ENCODE peak calls at places on chromosomes 11 and 22, in nine cellular contexts. One of them, this sample, is unnamed.
A peak's percentile ranks its signal among the peaks of the same experiment; 100 is the strongest.

GRCh38 chr11:111814567-111814966 is 48.4 kb upstream of the PPP2R1B start:
- DNase-seq in stomach: no peak
- DNase-seq in right atrium auricular region: no peak
- DNase-seq in adrenal gland: no peak
- DNase-seq in GM06990: no peak
- DNase-seq in cardiac muscle cell: peak; percentile 20
- DNase-seq in body of pancreas: no peak
- DNase-seq in fibroblast of lung: peak; percentile 70
- DNase-seq in cardiac fibroblast: peak; percentile 61
- DNase-seq in this sample: no peak

GRCh38 chr22:20546541-20546950 is 39.1 kb downstream of the MED15 start:
- DNase-seq in adrenal gland: no peak
- DNase-seq in GM06990: no peak
- DNase-seq in right atrium auricular region: no peak
- DNase-seq in fibroblast of lung: no peak
- DNase-seq in cardiac muscle cell: no peak
- DNase-seq in body of pancreas: no peak
- DNase-seq in stomach: no peak
- DNase-seq in cardiac fibroblast: no peak
- DNase-seq in this sample: no peak

GRCh38 chr22:37627545-37627944 is 11.9 kb upstream of the SH3BP1 start:
- DNase-seq in adrenal gland: no peak
- DNase-seq in fibroblast of lung: no peak
- DNase-seq in stomach: no peak
- DNase-seq in cardiac fibroblast: no peak
- DNase-seq in GM06990: no peak
- DNase-seq in body of pancreas: no peak
- DNase-seq in right atrium auricular region: no peak
- DNase-seq in cardiac muscle cell: no peak
- DNase-seq in this sample: peak; percentile 55

GRCh38 chr22:22910272-22911240 is 22.9 kb downstream of the IGLL5 start:
- DNase-seq in cardiac fibroblast: no peak
- DNase-seq in right atrium auricular region: no peak
- DNase-seq in stomach: no peak
- DNase-seq in cardiac muscle cell: no peak
- DNase-seq in body of pancreas: no peak
- DNase-seq in adrenal gland: no peak
- DNase-seq in fibroblast of lung: no peak
- DNase-seq in GM06990: no peak
- DNase-seq in this sample: no peak

GRCh38 chr11:69307421-69307820 is 13.5 kb downstream of the MYEOV start:
- DNase-seq in GM06990: no peak
- DNase-seq in cardiac muscle cell: no peak
- DNase-seq in body of pancreas: no peak
- DNase-seq in fibroblast of lung: no peak
- DNase-seq in adrenal gland: no peak
- DNase-seq in cardiac fibroblast: no peak
- DNase-seq in stomach: no peak
- DNase-seq in right atrium auricular region: no peak
- DNase-seq in this sample: no peak

GRCh38 chr11:35216962-35217667 is 78.1 kb downstream of the CD44 start:
- DNase-seq in stomach: no peak
- DNase-seq in fibroblast of lung: no peak
- DNase-seq in right atrium auricular region: no peak
- DNase-seq in cardiac muscle cell: no peak
- DNase-seq in GM06990: no peak
- DNase-seq in body of pancreas: peak; percentile 48
- DNase-seq in adrenal gland: peak; percentile 48
- DNase-seq in cardiac fibroblast: no peak
- DNase-seq in this sample: peak; percentile 17

GRCh38 chr11:66967670-66968425 is 7.3 kb upstream of the C11orf86 start:
- DNase-seq in right atrium auricular region: peak; percentile 66
- DNase-seq in GM06990: no peak
- DNase-seq in stomach: no peak
- DNase-seq in adrenal gland: peak; percentile 60
- DNase-seq in body of pancreas: no peak
- DNase-seq in fibroblast of lung: peak; percentile 80
- DNase-seq in cardiac muscle cell: peak; percentile 85
- DNase-seq in cardiac fibroblast: peak; percentile 94
- DNase-seq in this sample: no peak

GRCh38 chr22:42022162-42022847 is 23.7 kb downstream of the WBP2NL start:
- DNase-seq in body of pancreas: no peak
- DNase-seq in adrenal gland: no peak
- DNase-seq in right atrium auricular region: no peak
- DNase-seq in cardiac muscle cell: no peak
- DNase-seq in stomach: no peak
- DNase-seq in GM06990: no peak
- DNase-seq in fibroblast of lung: no peak
- DNase-seq in cardiac fibroblast: no peak
- DNase-seq in this sample: peak; percentile 73

GRCh38 chr22:44889233-44889878 is 120.4 kb downstream of the PHF21B start:
- DNase-seq in GM06990: no peak
- DNase-seq in adrenal gland: no peak
- DNase-seq in cardiac muscle cell: no peak
- DNase-seq in cardiac fibroblast: no peak
- DNase-seq in stomach: no peak
- DNase-seq in right atrium auricular region: no peak
- DNase-seq in body of pancreas: no peak
- DNase-seq in fibroblast of lung: no peak
- DNase-seq in this sample: peak; percentile 11

GRCh38 chr22:42174062-42174461 is 43.5 kb upstream of the CYP2D6 start:
- DNase-seq in adrenal gland: no peak
- DNase-seq in fibroblast of lung: peak; percentile 34
- DNase-seq in stomach: no peak
- DNase-seq in GM06990: no peak
- DNase-seq in right atrium auricular region: no peak
- DNase-seq in cardiac muscle cell: no peak
- DNase-seq in body of pancreas: no peak
- DNase-seq in cardiac fibroblast: no peak
- DNase-seq in this sample: no peak

GRCh38 chr22:20431520-20432237 is 5.9 kb downstream of the SCARF2 start:
- DNase-seq in right atrium auricular region: no peak
- DNase-seq in adrenal gland: no peak
- DNase-seq in cardiac muscle cell: no peak
- DNase-seq in GM06990: no peak
- DNase-seq in stomach: no peak
- DNase-seq in body of pancreas: no peak
- DNase-seq in cardiac fibroblast: no peak
- DNase-seq in fibroblast of lung: no peak
- DNase-seq in this sample: no peak

GRCh38 chr11:73625690-73626318 is 20.6 kb upstream of the PLEKHB1 start:
- DNase-seq in fibroblast of lung: peak; percentile 51
- DNase-seq in body of pancreas: peak; percentile 82
- DNase-seq in GM06990: no peak
- DNase-seq in right atrium auricular region: peak; percentile 88
- DNase-seq in cardiac fibroblast: peak; percentile 72
- DNase-seq in cardiac muscle cell: peak; percentile 78
- DNase-seq in stomach: peak; percentile 81
- DNase-seq in adrenal gland: peak; percentile 84
- DNase-seq in this sample: peak; percentile 74

GRCh38 chr11:10669258-10670033 is 24.1 kb downstream of the IRAG1 start:
- DNase-seq in right atrium auricular region: no peak
- DNase-seq in fibroblast of lung: peak; percentile 62
- DNase-seq in cardiac muscle cell: peak; percentile 37
- DNase-seq in GM06990: no peak
- DNase-seq in adrenal gland: peak; percentile 78
- DNase-seq in stomach: no peak
- DNase-seq in cardiac fibroblast: peak; percentile 45
- DNase-seq in body of pancreas: no peak
- DNase-seq in this sample: no peak

GRCh38 chr22:36828815-36829214 is 12.0 kb upstream of the PVALB start:
- DNase-seq in body of pancreas: no peak
- DNase-seq in GM06990: no peak
- DNase-seq in cardiac fibroblast: no peak
- DNase-seq in fibroblast of lung: no peak
- DNase-seq in cardiac muscle cell: no peak
- DNase-seq in stomach: no peak
- DNase-seq in right atrium auricular region: no peak
- DNase-seq in adrenal gland: no peak
- DNase-seq in this sample: peak; percentile 16

GRCh38 chr11:12901874-12902481 is 107.1 kb upstream of the RASSF10 start:
- DNase-seq in cardiac fibroblast: peak; percentile 57
- DNase-seq in right atrium auricular region: no peak
- DNase-seq in adrenal gland: no peak
- DNase-seq in GM06990: no peak
- DNase-seq in stomach: no peak
- DNase-seq in cardiac muscle cell: no peak
- DNase-seq in body of pancreas: no peak
- DNase-seq in fibroblast of lung: peak; percentile 52
- DNase-seq in this sample: no peak

GRCh38 chr11:117618956-117619355 is 178.1 kb downstream of the DSCAML1 start:
- DNase-seq in stomach: no peak
- DNase-seq in cardiac muscle cell: peak; percentile 2
- DNase-seq in adrenal gland: peak; percentile 26
- DNase-seq in body of pancreas: peak; percentile 12
- DNase-seq in cardiac fibroblast: no peak
- DNase-seq in right atrium auricular region: no peak
- DNase-seq in GM06990: no peak
- DNase-seq in fibroblast of lung: no peak
- DNase-seq in this sample: peak; percentile 9

GRCh38 chr22:40484906-40485660 is 114.7 kb downstream of the SGSM3 start:
- DNase-seq in GM06990: no peak
- DNase-seq in stomach: no peak
- DNase-seq in adrenal gland: no peak
- DNase-seq in cardiac fibroblast: peak; percentile 52
- DNase-seq in body of pancreas: no peak
- DNase-seq in fibroblast of lung: peak; percentile 58
- DNase-seq in cardiac muscle cell: peak; percentile 58
- DNase-seq in right atrium auricular region: no peak
- DNase-seq in this sample: no peak

GRCh38 chr11:96098511-96099241 is 174.8 kb upstream of the MTMR2 start:
- DNase-seq in cardiac muscle cell: peak; percentile 73
- DNase-seq in stomach: no peak
- DNase-seq in cardiac fibroblast: peak; percentile 60
- DNase-seq in fibroblast of lung: peak; percentile 51
- DNase-seq in adrenal gland: no peak
- DNase-seq in GM06990: no peak
- DNase-seq in right atrium auricular region: no peak
- DNase-seq in body of pancreas: no peak
- DNase-seq in this sample: no peak

GRCh38 chr11:116379185-116379828 is 393.5 kb downstream of the BUD13 start:
- DNase-seq in cardiac fibroblast: peak; percentile 1
- DNase-seq in GM06990: no peak
- DNase-seq in body of pancreas: peak; percentile 23
- DNase-seq in stomach: no peak
- DNase-seq in adrenal gland: peak; percentile 51
- DNase-seq in fibroblast of lung: peak; percentile 17
- DNase-seq in cardiac muscle cell: peak; percentile 42
- DNase-seq in right atrium auricular region: no peak
- DNase-seq in this sample: peak; percentile 11

GRCh38 chr11:14127679-14128078 is 165.2 kb downstream of the SPON1 start:
- DNase-seq in cardiac muscle cell: no peak
- DNase-seq in GM06990: no peak
- DNase-seq in right atrium auricular region: no peak
- DNase-seq in body of pancreas: no peak
- DNase-seq in stomach: no peak
- DNase-seq in cardiac fibroblast: no peak
- DNase-seq in adrenal gland: no peak
- DNase-seq in fibroblast of lung: no peak
- DNase-seq in this sample: peak; percentile 3
- TF ChIP-seq CTCF in cardiac muscle cell: no peak
- TF ChIP-seq CTCF in GM06990: peak; percentile 11
- TF ChIP-seq CTCF in right atrium auricular region: no peak
- TF ChIP-seq CTCF in body of pancreas: no peak
- TF ChIP-seq CTCF in stomach: no peak
- TF ChIP-seq CTCF in cardiac fibroblast: no peak
- TF ChIP-seq CTCF in adrenal gland: no peak
- TF ChIP-seq CTCF in fibroblast of lung: no peak
- TF ChIP-seq CTCF in this sample: no peak

DNA sequence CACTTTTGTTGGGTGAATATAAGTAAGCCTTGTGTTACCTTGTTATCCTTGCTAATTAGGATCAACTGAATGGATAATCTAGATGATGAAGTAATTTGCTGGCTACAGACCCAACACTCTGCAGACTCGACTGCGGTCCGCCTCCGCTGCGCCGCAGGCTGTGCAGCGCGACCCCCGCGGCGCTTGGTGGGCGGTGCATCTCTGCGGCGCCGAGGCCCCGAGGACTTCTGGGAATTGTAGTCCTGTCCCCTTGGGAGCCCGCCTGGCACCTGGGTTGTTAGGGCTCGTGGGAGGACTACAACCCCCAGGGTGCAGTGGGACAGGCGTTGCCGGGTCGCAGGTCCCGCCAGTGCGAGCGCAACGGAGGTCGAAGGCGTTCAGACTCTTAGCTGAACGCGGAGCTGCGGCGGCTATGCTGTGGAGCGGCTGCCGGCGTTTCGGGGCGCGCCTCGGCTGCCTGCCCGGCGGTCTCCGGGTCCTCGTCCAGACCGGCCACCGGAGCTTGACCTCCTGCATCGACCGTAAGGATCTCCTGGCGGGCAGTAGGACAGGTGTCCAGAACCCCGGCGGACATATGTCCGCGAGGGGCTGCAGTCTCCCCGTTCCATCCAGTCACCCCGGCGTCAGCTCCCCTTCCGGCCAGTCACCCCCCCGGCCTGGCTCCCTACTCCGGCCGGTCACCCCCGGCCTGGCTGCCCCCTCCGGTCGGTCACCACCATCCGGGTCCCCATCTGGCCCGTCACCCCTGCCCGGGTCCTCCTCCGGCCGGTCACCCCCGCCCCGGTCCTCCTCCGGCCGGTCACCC is at the start of the genes ACAD8 and THYN1:
- DNase-seq in fibroblast of lung: peak; percentile 94
- DNase-seq in right atrium auricular region: peak; percentile 96
- DNase-seq in cardiac muscle cell: peak; percentile 98
- DNase-seq in cardiac fibroblast: peak; percentile 97
- DNase-seq in GM06990: peak; percentile 93
- DNase-seq in stomach: peak; percentile 97
- DNase-seq in adrenal gland: peak; percentile 97
- DNase-seq in body of pancreas: peak; percentile 96
- DNase-seq in this sample: peak; percentile 97
- TF ChIP-seq CTCF in fibroblast of lung: peak; percentile 28
- TF ChIP-seq CTCF in right atrium auricular region: peak; percentile 49
- TF ChIP-seq CTCF in cardiac muscle cell: no peak
- TF ChIP-seq CTCF in cardiac fibroblast: no peak
- TF ChIP-seq CTCF in GM06990: peak; percentile 0
- TF ChIP-seq CTCF in stomach: peak; percentile 35
- TF ChIP-seq CTCF in adrenal gland: peak; percentile 66
- TF ChIP-seq CTCF in body of pancreas: peak; percentile 5
- TF ChIP-seq CTCF in this sample: peak; percentile 15

DNA sequence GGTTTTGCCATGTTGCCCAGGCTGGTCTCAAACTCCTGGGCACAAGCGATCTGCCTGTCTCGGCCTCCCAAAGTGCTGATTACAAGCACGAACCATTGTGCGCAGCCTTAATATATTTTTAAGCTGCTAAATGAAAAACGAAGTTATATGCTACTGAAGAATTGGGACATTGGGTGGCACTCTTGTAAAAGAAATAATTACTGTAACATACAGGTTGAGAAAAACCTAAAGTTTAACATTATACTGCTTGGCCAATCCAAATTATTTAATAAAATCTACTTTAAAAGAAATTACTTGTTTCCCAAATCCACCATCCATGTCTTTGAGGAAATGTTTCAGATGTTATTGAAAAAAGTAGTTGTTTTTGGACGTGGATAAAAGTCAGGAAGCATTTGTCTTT is 37.9 kb upstream of the ARHGAP32 start:
- DNase-seq in stomach: no peak
- DNase-seq in cardiac muscle cell: peak; percentile 50
- DNase-seq in body of pancreas: no peak
- DNase-seq in fibroblast of lung: no peak
- DNase-seq in right atrium auricular region: no peak
- DNase-seq in cardiac fibroblast: peak; percentile 34
- DNase-seq in GM06990: no peak
- DNase-seq in adrenal gland: no peak
- DNase-seq in this sample: no peak
- TF ChIP-seq CTCF in stomach: no peak
- TF ChIP-seq CTCF in cardiac muscle cell: no peak
- TF ChIP-seq CTCF in body of pancreas: no peak
- TF ChIP-seq CTCF in fibroblast of lung: no peak
- TF ChIP-seq CTCF in right atrium auricular region: peak; percentile 20
- TF ChIP-seq CTCF in cardiac fibroblast: no peak
- TF ChIP-seq CTCF in GM06990: no peak
- TF ChIP-seq CTCF in adrenal gland: peak; percentile 39
- TF ChIP-seq CTCF in this sample: no peak

GRCh38 chr11:103680861-103681260 is 355.6 kb upstream of the DDI1 start:
- DNase-seq in cardiac fibroblast: no peak
- DNase-seq in cardiac muscle cell: no peak
- DNase-seq in fibroblast of lung: no peak
- DNase-seq in body of pancreas: no peak
- DNase-seq in right atrium auricular region: no peak
- DNase-seq in GM06990: no peak
- DNase-seq in stomach: no peak
- DNase-seq in adrenal gland: no peak
- DNase-seq in this sample: no peak
- TF ChIP-seq CTCF in cardiac fibroblast: no peak
- TF ChIP-seq CTCF in cardiac muscle cell: no peak
- TF ChIP-seq CTCF in fibroblast of lung: no peak
- TF ChIP-seq CTCF in body of pancreas: no peak
- TF ChIP-seq CTCF in right atrium auricular region: no peak
- TF ChIP-seq CTCF in GM06990: no peak
- TF ChIP-seq CTCF in stomach: no peak
- TF ChIP-seq CTCF in adrenal gland: no peak
- TF ChIP-seq CTCF in this sample: no peak

This sample was measured in GM12865.